ENCODE peak calls at places on chromosome 11, in ten cellular contexts. C, O, W, E, J, K, V, B, I and Z are unnamed samples.

GRCh38 chr11:2976289-2977063 is 15.7 kb downstream of the NAP1L4 start:
- DNase-seq in C (no peak), O (no peak), W (no peak), E (no peak), J (no peak), K (no peak), V (no peak), B (no peak), I (no peak), Z (no peak)

GRCh38 chr11:13238879-13239514 is 38.6 kb upstream of the BMAL1 start:
- DNase-seq in C (no peak), O (peak), W (peak), E (peak), J (no peak), K (peak), V (peak), B (peak), I (peak), Z (peak)

GRCh38 chr11:77698896-77699295 is 61.3 kb upstream of the CLNS1A start:
- DNase-seq in C (no peak), O (no peak), W (no peak), E (no peak), J (no peak), K (no peak), V (no peak), B (no peak), I (no peak), Z (no peak)

GRCh38 chr11:14306481-14306880 is 52.5 kb downstream of the RRAS2 start:
- DNase-seq in C (no peak), O (no peak), W (no peak), E (no peak), J (no peak), K (no peak), V (no peak), B (no peak), I (no peak), Z (no peak)

GRCh38 chr11:90288207-90288821 is 65.5 kb upstream of the CHORDC1 start:
- DNase-seq in C (no peak), O (no peak), W (no peak), E (peak), J (no peak), K (no peak), V (no peak), B (peak), I (no peak), Z (peak)

GRCh38 chr11:101034076-101034475 is 95.5 kb downstream of the PGR start:
- DNase-seq in C (no peak), O (peak), W (no peak), E (no peak), J (no peak), K (peak), V (peak), B (no peak), I (peak), Z (peak)

GRCh38 chr11:33059331-33060007 is 20.1 kb downstream of the TCP11L1 start:
- DNase-seq in C (no peak), O (no peak), W (no peak), E (no peak), J (no peak), K (no peak), V (no peak), B (no peak), I (no peak), Z (no peak)

GRCh38 chr11:128904872-128905344 is 13.8 kb downstream of the KCNJ5 start:
- DNase-seq in C (peak), O (peak), W (no peak), E (peak), J (peak), K (no peak), V (no peak), B (peak), I (peak), Z (peak)

GRCh38 chr11:27084407-27084985 is 43.9 kb downstream of the BBOX1 start:
- DNase-seq in C (no peak), O (no peak), W (no peak), E (no peak), J (no peak), K (no peak), V (no peak), B (no peak), I (no peak), Z (peak)

GRCh38 chr11:28105869-28106268 is 2.1 kb downstream of the KIF18A start:
- DNase-seq in C (no peak), O (no peak), W (no peak), E (no peak), J (no peak), K (no peak), V (no peak), B (no peak), I (no peak), Z (no peak)

GRCh38 chr11:8256271-8257002 is 7.2 kb downstream of the LMO1 start:
- DNase-seq in C (peak), O (no peak), W (no peak), E (no peak), J (no peak), K (no peak), V (no peak), B (no peak), I (no peak), Z (no peak)

GRCh38 chr11:116548286-116548685 is 224.5 kb downstream of the BUD13 start:
- DNase-seq in C (peak), O (no peak), W (no peak), E (no peak), J (no peak), K (no peak), V (no peak), B (no peak), I (no peak), Z (no peak)

GRCh38 chr11:67389477-67389876 is 2.3 kb upstream of the RAD9A start:
- DNase-seq in C (peak), O (no peak), W (peak), E (peak), J (peak), K (no peak), V (no peak), B (no peak), I (peak), Z (no peak)

GRCh38 chr11:44568706-44569473 is 3.4 kb downstream of the CD82 start:
- DNase-seq in C (peak), O (peak), W (peak), E (peak), J (peak), K (peak), V (peak), B (peak), I (no peak), Z (peak)

GRCh38 chr11:45687836-45688235 is 22.4 kb upstream of the CHST1 start:
- DNase-seq in C (peak), O (no peak), W (no peak), E (no peak), J (no peak), K (no peak), V (no peak), B (no peak), I (no peak), Z (no peak)

GRCh38 chr11:86497310-86497709 is 122.6 kb downstream of the CCDC81 start:
- DNase-seq in C (no peak), O (no peak), W (no peak), E (no peak), J (peak), K (no peak), V (no peak), B (no peak), I (no peak), Z (no peak)

GRCh38 chr11:67463680-67464410 is 5.2 kb downstream of the TMEM134 start:
- DNase-seq in C (peak), O (peak), W (no peak), E (no peak), J (peak), K (peak), V (peak), B (no peak), I (peak), Z (peak)

GRCh38 chr11:875769-876301 is 33.2 kb downstream of the TSPAN4 start:
- DNase-seq in C (no peak), O (no peak), W (no peak), E (no peak), J (no peak), K (no peak), V (no peak), B (no peak), I (no peak), Z (no peak)

GRCh38 chr11:11577246-11577855 is 44.5 kb downstream of the GALNT18 start:
- DNase-seq in C (no peak), O (no peak), W (no peak), E (no peak), J (no peak), K (no peak), V (peak), B (peak), I (no peak), Z (peak)

GRCh38 chr11:16081756-16082531 is 274.4 kb downstream of the SOX6 start:
- DNase-seq in C (no peak), O (no peak), W (no peak), E (no peak), J (no peak), K (no peak), V (no peak), B (no peak), I (no peak), Z (no peak)

GRCh38 chr11:32893947-32894827 is 1.6 kb downstream of the QSER1 start:
- DNase-seq in C (no peak), O (no peak), W (peak), E (peak), J (peak), K (no peak), V (no peak), B (peak), I (peak), Z (peak)

GRCh38 chr11:93567406-93567819 is 24.2 kb upstream of the SMCO4 start:
- DNase-seq in C (no peak), O (peak), W (no peak), E (no peak), J (no peak), K (peak), V (peak), B (no peak), I (peak), Z (peak)

GRCh38 chr11:59756845-59757244 is 1.7 kb downstream of the STX3 start:
- DNase-seq in C (peak), O (no peak), W (no peak), E (peak), J (peak), K (no peak), V (no peak), B (no peak), I (peak), Z (no peak)

GRCh38 chr11:124724854-124725718 is 14.7 kb upstream of the NRGN start:
- DNase-seq in C (peak), O (no peak), W (no peak), E (peak), J (no peak), K (no peak), V (peak), B (no peak), I (no peak), Z (no peak)

GRCh38 chr11:84686726-84687125 is 940.4 kb downstream of the DLG2 start:
- DNase-seq in C (no peak), O (no peak), W (no peak), E (no peak), J (peak), K (no peak), V (no peak), B (no peak), I (no peak), Z (peak)

GRCh38 chr11:103591554-103591953 is 444.9 kb upstream of the DDI1 start:
- DNase-seq in C (no peak), O (no peak), W (no peak), E (no peak), J (no peak), K (no peak), V (no peak), B (peak), I (no peak), Z (peak)

GRCh38 chr11:1207451-1208360 is 15.2 kb upstream of the MUC5B start:
- DNase-seq in C (peak), O (peak), W (no peak), E (no peak), J (no peak), K (no peak), V (no peak), B (no peak), I (peak), Z (no peak)

GRCh38 chr11:72676874-72677341 is 2.7 kb upstream of the PDE2A start:
- DNase-seq in C (peak), O (peak), W (peak), E (peak), J (peak), K (peak), V (peak), B (peak), I (peak), Z (peak)

GRCh38 chr11:115869780-115870431 is 365.7 kb upstream of the CADM1 start:
- DNase-seq in C (no peak), O (no peak), W (no peak), E (peak), J (no peak), K (no peak), V (no peak), B (no peak), I (no peak), Z (peak)

GRCh38 chr11:123063396-123064267 is 1.7 kb upstream of the HSPA8 start:
- DNase-seq in C (no peak), O (peak), W (peak), E (peak), J (no peak), K (peak), V (peak), B (peak), I (peak), Z (peak)

GRCh38 chr11:72243567-72244316 is at the start of gene PHOX2A:
- DNase-seq in C (no peak), O (no peak), W (no peak), E (no peak), J (no peak), K (no peak), V (peak), B (no peak), I (no peak), Z (no peak)

GRCh38 chr11:115806056-115806455 is 301.8 kb upstream of the CADM1 start:
- DNase-seq in C (no peak), O (no peak), W (no peak), E (no peak), J (no peak), K (no peak), V (no peak), B (no peak), I (no peak), Z (no peak)

GRCh38 chr11:2665747-2666710 is 33.8 kb downstream of the KCNQ1OT1 start:
- DNase-seq in C (peak), O (no peak), W (no peak), E (no peak), J (no peak), K (no peak), V (no peak), B (no peak), I (peak), Z (no peak)

GRCh38 chr11:67267188-67268035 is 1.1 kb downstream of the GRK2 start:
- DNase-seq in C (peak), O (peak), W (peak), E (peak), J (peak), K (peak), V (peak), B (no peak), I (peak), Z (no peak)

GRCh38 chr11:75801362-75802021 is 13.5 kb upstream of the UVRAG start:
- DNase-seq in C (peak), O (no peak), W (no peak), E (no peak), J (no peak), K (no peak), V (no peak), B (no peak), I (no peak), Z (no peak)
- H3K27ac ChIP-seq in C (peak), O (no peak), W (no peak), E (no peak), J (no peak), K (no peak), V (no peak), B (no peak), I (no peak), Z (no peak)

DNA sequence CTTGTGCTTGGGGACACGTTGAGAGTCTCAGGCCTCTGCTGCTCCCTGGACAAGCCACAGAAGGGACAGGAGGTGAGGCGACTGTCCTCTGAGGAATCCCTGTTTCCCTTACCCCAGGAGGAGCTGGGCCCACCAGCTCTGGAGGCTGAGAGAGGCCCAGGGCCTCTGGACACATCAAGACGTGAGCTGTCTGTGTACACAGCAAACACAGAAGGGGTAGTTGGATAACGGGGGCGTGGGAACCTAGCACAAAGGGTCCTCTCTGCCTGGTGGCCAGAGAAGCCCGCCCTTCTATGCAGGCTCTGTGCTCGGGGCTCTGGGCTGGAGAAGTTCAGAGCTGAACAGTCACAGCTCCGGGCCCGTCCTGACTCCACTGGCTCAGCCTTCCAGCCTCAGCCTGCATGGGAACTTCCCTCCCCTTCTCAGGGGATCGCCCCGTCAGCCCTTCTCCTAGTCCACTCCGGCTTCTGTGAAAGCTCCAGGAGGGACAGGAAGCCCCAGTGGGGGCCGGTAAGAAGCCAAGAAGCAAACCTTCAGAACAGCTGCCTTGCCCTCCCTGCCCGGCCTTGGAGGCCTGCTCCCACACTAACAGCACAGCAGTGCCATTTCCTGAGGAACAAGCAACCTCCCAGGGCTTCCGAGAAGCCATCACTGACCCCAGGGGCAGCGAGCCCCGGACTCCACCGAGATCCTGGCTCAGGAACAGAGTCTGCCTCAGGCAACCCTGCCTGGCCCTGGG is 119.6 kb downstream of the ST3GAL4 start:
- DNase-seq in C (no peak), O (no peak), W (no peak), E (no peak), J (no peak), K (peak), V (no peak), B (no peak), I (no peak), Z (no peak)
- H3K27ac ChIP-seq in C (peak), O (no peak), W (no peak), E (no peak), J (no peak), K (no peak), V (no peak), B (no peak), I (peak), Z (no peak)

GRCh38 chr11:108498046-108498815 is at the start of gene POGLUT3:
- DNase-seq in C (peak), O (peak), W (peak), E (peak), J (peak), K (peak), V (peak), B (peak), I (peak), Z (peak)

GRCh38 chr11:108497317-108498045 is 703 bp downstream of the POGLUT3 start:
- DNase-seq in C (peak), O (peak), W (peak), E (peak), J (peak), K (peak), V (peak), B (peak), I (peak), Z (peak)

GRCh38 chr11:108500721-108501120 is 2.5 kb upstream of the POGLUT3 start:
- DNase-seq in C (no peak), O (no peak), W (no peak), E (no peak), J (no peak), K (no peak), V (no peak), B (no peak), I (no peak), Z (no peak)

GRCh38 chr11:108500169-108500568 is 2.0 kb upstream of the POGLUT3 start:
- DNase-seq in C (no peak), O (no peak), W (no peak), E (no peak), J (no peak), K (no peak), V (no peak), B (no peak), I (no peak), Z (no peak)

GRCh38 chr11:108498816-108499408 is 728 bp upstream of the POGLUT3 start:
- DNase-seq in C (no peak), O (no peak), W (no peak), E (no peak), J (no peak), K (peak), V (peak), B (no peak), I (peak), Z (no peak)
- H3K27ac ChIP-seq in C (peak), O (peak), W (peak), E (peak), J (peak), K (peak), V (peak), B (peak), I (peak), Z (peak)

GRCh38 chr11:35663408-35663702 is 780 bp downstream of the TRIM44 start:
- DNase-seq in C (no peak), O (no peak), W (no peak), E (no peak), J (no peak), K (no peak), V (no peak), B (no peak), I (no peak), Z (no peak)

GRCh38 chr11:35662649-35663407 is at the start of gene TRIM44:
- DNase-seq in C (peak), O (peak), W (peak), E (peak), J (peak), K (peak), V (peak), B (peak), I (peak), Z (peak)

GRCh38 chr11:35664977-35665441 is 2.4 kb downstream of the TRIM44 start:
- DNase-seq in C (no peak), O (no peak), W (no peak), E (no peak), J (no peak), K (no peak), V (no peak), B (no peak), I (no peak), Z (no peak)

GRCh38 chr11:35661539-35661938 is 1.0 kb upstream of the TRIM44 start:
- DNase-seq in C (no peak), O (no peak), W (no peak), E (no peak), J (no peak), K (no peak), V (no peak), B (no peak), I (no peak), Z (no peak)

GRCh38 chr11:35662061-35662648 is 420 bp upstream of the TRIM44 start:
- DNase-seq in C (no peak), O (no peak), W (no peak), E (peak), J (peak), K (no peak), V (no peak), B (no peak), I (peak), Z (peak)
- H3K27ac ChIP-seq in C (peak), O (peak), W (peak), E (peak), J (peak), K (peak), V (peak), B (peak), I (peak), Z (peak)

GRCh38 chr11:47376543-47377371 is 1.6 kb downstream of the SPI1 start:
- DNase-seq in C (peak), O (peak), W (no peak), E (no peak), J (no peak), K (no peak), V (peak), B (no peak), I (no peak), Z (no peak)
- H3K27ac ChIP-seq in C (peak), O (no peak), W (peak), E (no peak), J (no peak), K (no peak), V (peak), B (no peak), I (no peak), Z (no peak)

DNA sequence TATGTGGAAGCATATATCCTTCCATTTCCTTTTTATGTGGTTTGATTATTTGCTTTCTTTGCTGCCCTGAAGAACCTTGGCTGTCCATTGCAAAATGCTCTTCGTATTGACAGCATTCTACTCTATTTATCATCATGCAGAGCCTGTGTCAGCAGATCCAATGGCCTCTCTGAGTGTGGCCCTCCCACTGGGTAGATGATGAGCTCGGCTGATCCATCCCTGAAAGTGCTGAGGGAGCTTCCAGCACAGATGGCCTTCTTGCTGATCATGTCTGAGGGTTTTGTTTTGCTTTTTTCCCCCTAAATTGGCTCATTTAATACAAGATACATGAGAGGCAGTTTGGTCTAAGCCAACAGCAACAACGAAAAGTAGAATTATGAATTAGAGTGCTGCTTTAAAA is 181.0 kb downstream of the GRIA4 start:
- DNase-seq in C (no peak), O (no peak), W (no peak), E (no peak), J (no peak), K (no peak), V (no peak), B (no peak), I (no peak), Z (no peak)
- H3K27ac ChIP-seq in C (no peak), O (no peak), W (no peak), E (no peak), J (no peak), K (no peak), V (no peak), B (no peak), I (no peak), Z (no peak)

DNA sequence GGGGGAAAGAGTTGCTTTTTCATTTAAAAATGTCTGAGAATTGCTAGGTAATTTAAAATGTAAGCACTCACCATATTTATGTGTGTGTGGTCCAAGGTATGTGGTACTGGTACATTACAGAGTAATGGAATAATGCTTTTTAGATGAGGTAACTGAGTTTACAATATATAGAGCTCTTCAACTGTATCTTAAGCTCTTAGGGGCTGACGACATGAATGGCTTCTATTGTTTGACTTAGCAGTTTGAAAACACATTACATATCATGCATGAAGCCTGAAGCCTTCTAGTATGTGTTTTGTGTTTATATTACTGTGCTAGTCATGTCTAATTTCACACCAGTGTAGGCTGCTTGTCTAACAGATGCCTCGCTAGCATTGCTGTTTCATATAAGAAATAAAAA is 37.1 kb downstream of the GAS2 start:
- DNase-seq in C (no peak), O (no peak), W (no peak), E (peak), J (no peak), K (no peak), V (no peak), B (peak), I (no peak), Z (peak)
- H3K27ac ChIP-seq in C (no peak), O (peak), W (no peak), E (peak), J (no peak), K (no peak), V (no peak), B (peak), I (peak), Z (no peak)